ENCODE peak calls at places on chromosomes 5 and 9, in nine cellular contexts. V is cardiac fibroblast, T is nephron progenitor cell, N is left ventricle myocardium inferior, J is lung, R is fibroblast of gingiva, L is H4, M is ecto neural progenitor cell, C is GM04504. X is an unnamed sample.
A peak's percentile ranks its signal among the peaks of the same experiment; 100 is the strongest.

GRCh38 chr5:71932131-71932635 is 175.1 kb upstream of the MAP1B start:
- DNase-seq in T (no peak), C (no peak), J (no peak), N (no peak), L (peak; percentile 58), R (peak; percentile 21), M (no peak), V (peak; percentile 21), X (peak; percentile 80)

GRCh38 chr9:85610074-85610855 is 131.5 kb downstream of the AGTPBP1 start:
- DNase-seq in N (no peak), T (peak; percentile 48), C (peak; percentile 53), L (peak; percentile 66), M (no peak), J (no peak), R (peak; percentile 73), V (peak; percentile 89), X (no peak)

GRCh38 chr9:76576344-76576743 is 117.4 kb downstream of the GCNT1 start:
- DNase-seq in N (no peak), T (no peak), C (no peak), J (no peak), M (no peak), L (peak; percentile 89), R (peak; percentile 78), V (peak; percentile 91), X (no peak)

GRCh38 chr5:87110721-87111120 is 157.0 kb upstream of the RASA1 start:
- DNase-seq in V (no peak), L (no peak), R (no peak), M (no peak), T (no peak), N (no peak), C (no peak), J (no peak), X (no peak)

GRCh38 chr9:80074439-80074838 is 502.7 kb downstream of the TLE4 start:
- DNase-seq in J (no peak), T (no peak), M (no peak), V (no peak), N (no peak), R (no peak), L (no peak), C (no peak), X (no peak)

GRCh38 chr5:83956386-83956785 is 235.7 kb upstream of the HAPLN1 start:
- DNase-seq in T (no peak), N (no peak), R (peak; percentile 3), L (no peak), C (no peak), M (no peak), J (no peak), V (peak; percentile 3), X (no peak)

GRCh38 chr9:98992885-98993569 is 49.3 kb downstream of the COL15A1 start:
- DNase-seq in L (no peak), R (no peak), T (no peak), V (peak; percentile 55), N (no peak), M (no peak), C (no peak), J (no peak), X (no peak)

GRCh38 chr5:16437974-16438373 is 27.6 kb downstream of the ZNF622 start:
- DNase-seq in L (no peak), C (no peak), V (peak; percentile 35), R (no peak), N (no peak), J (no peak), M (no peak), T (no peak), X (no peak)

GRCh38 chr9:74534847-74535246 is 37.7 kb downstream of the RORB start:
- DNase-seq in C (no peak), N (no peak), L (no peak), M (no peak), V (no peak), R (no peak), T (no peak), J (no peak), X (no peak)